ENCODE peak calls at places on chromosomes 4 and X, in five cellular contexts. O is naive thymus-derived CD8-positive, alpha-beta T cell; R is endodermal cell; S is A549; X is LoVo. T is an unnamed sample.

GRCh38 chr4:38865445-38865844 is 2.2 kb upstream of the FAM114A1 start:
- DNase-seq in X (peak; percentile 65), S (no peak), O (no peak), R (no peak), T (no peak)

GRCh38 chr4:106614446-106614845 is 245.9 kb upstream of the GIMD1 start:
- DNase-seq in X (no peak), O (no peak), S (peak; percentile 1), R (no peak), T (peak; percentile 28)

GRCh38 chr4:105605493-105605892 is 53.1 kb downstream of the ARHGEF38 start:
- DNase-seq in S (no peak), O (no peak), R (no peak), X (no peak), T (no peak)

GRCh38 chrX:72201836-72202536 is 20.4 kb downstream of the PIN4 start:
- DNase-seq in S (peak; percentile 68), X (no peak), O (no peak), R (no peak), T (peak; percentile 33)

GRCh38 chr4:75423029-75423428 is 91.2 kb downstream of the RCHY1 start:
- DNase-seq in S (no peak), R (no peak), O (no peak), X (no peak), T (no peak)

GRCh38 chr4:155066871-155067270 is 141.6 kb upstream of the NPY2R start:
- DNase-seq in X (no peak), O (no peak), S (no peak), R (no peak), T (no peak)

GRCh38 chr4:107721436-107722090 is 1.5 kb upstream of the PAPSS1 start:
- DNase-seq in S (no peak), X (no peak), R (peak; percentile 83), O (peak; percentile 38), T (no peak)

GRCh38 chrX:102599950-102600579 is 750 bp downstream of the ARMCX5 start:
- DNase-seq in O (no peak), S (peak; percentile 5), R (no peak), X (no peak), T (no peak)

GRCh38 chrX:13101439-13102139 is 57.2 kb upstream of the FAM9C start:
- DNase-seq in O (peak; percentile 31), X (peak; percentile 81), R (no peak), S (peak; percentile 96), T (peak; percentile 77)

GRCh38 chrX:123975180-123975579 is 13.7 kb downstream of the STAG2 start:
- DNase-seq in R (no peak), S (no peak), X (no peak), O (no peak), T (no peak)

GRCh38 chrX:8913665-8914409 is 112.7 kb upstream of the FAM9A start:
- DNase-seq in O (no peak), X (no peak), S (peak; percentile 3), R (no peak), T (peak; percentile 9)

GRCh38 chrX:63050225-63050624 is 300.9 kb downstream of the SPIN4 start:
- DNase-seq in O (no peak), X (no peak), R (no peak), S (peak; percentile 8), T (no peak)

GRCh38 chr4:78660559-78660958 is 109.0 kb downstream of the ANXA3 start:
- DNase-seq in X (no peak), R (no peak), S (no peak), O (no peak), T (no peak)

GRCh38 chr4:120317713-120318112 is 251.1 kb upstream of the MAD2L1 start:
- DNase-seq in S (no peak), X (no peak), R (no peak), O (no peak), T (no peak)

GRCh38 chrX:41352329-41352801 is 18.4 kb downstream of the DDX3X start:
- DNase-seq in R (peak; percentile 45), S (no peak), O (no peak), X (no peak), T (no peak)

GRCh38 chr4:2819244-2820215 is 24.1 kb upstream of the ADD1 start:
- DNase-seq in X (no peak), O (no peak), S (no peak), R (no peak), T (no peak)

GRCh38 chr4:35565640-35566039 is 678.7 kb downstream of the ARAP2 start:
- DNase-seq in R (no peak), O (no peak), X (no peak), S (no peak), T (no peak)